ENCODE peak calls at places on chromosome 17, in eight cellular contexts. R is GM06990, L is pancreas, I is BE2C, U is OCI-LY7, H is sigmoid colon, M is HCT116, D is cardiac muscle cell. Z is an unnamed sample. For H3K36me3, the result is how much of the 10 kb centered on the place peaks cover.

GRCh38 chr17:50922107-50922506 is 56.0 kb upstream of the TOB1 start:
- DNase-seq in I (no peak), R (no peak), L (no peak), H (no peak), D (no peak), M (no peak), U (no peak), Z (no peak)

GRCh38 chr17:79188048-79188447 is 113.4 kb downstream of the ENGASE start:
- DNase-seq in M (peak), H (no peak), U (peak), L (no peak), I (peak), D (peak), R (no peak), Z (no peak)

GRCh38 chr17:73065376-73065775 is 27.1 kb downstream of the SLC39A11 start:
- DNase-seq in D (no peak), R (no peak), M (no peak), U (no peak), L (no peak), H (no peak), I (no peak), Z (no peak)

GRCh38 chr17:35372846-35373531 is 432 bp downstream of the SLFN11 start:
- DNase-seq in U (no peak), I (no peak), L (peak), M (no peak), R (peak), H (no peak), D (no peak), Z (peak)

GRCh38 chr17:28145348-28145747 is 102.9 kb downstream of the NLK start:
- DNase-seq in I (no peak), R (no peak), L (no peak), D (no peak), U (no peak), M (peak), H (no peak), Z (no peak)

GRCh38 chr17:41424111-41424635 is at the start of gene KRT37:
- DNase-seq in I (no peak), D (no peak), M (no peak), H (no peak), R (no peak), U (no peak), L (no peak), Z (no peak)

GRCh38 chr17:77581480-77581879 is 377.0 kb upstream of the TNRC6C start:
- DNase-seq in L (no peak), I (no peak), M (no peak), U (no peak), H (no peak), D (no peak), R (no peak), Z (no peak)

GRCh38 chr17:17102176-17102575 is 59.9 kb downstream of the MPRIP start:
- DNase-seq in M (no peak), I (no peak), U (no peak), D (no peak), R (no peak), H (no peak), L (no peak), Z (peak)

GRCh38 chr17:62916684-62917571 is 49.1 kb upstream of the TANC2 start:
- DNase-seq in D (peak), U (no peak), M (no peak), L (no peak), H (no peak), R (no peak), I (no peak), Z (no peak)

GRCh38 chr17:55648086-55648485 is 74.6 kb downstream of the TMEM100 start:
- DNase-seq in D (no peak), U (no peak), L (no peak), M (no peak), H (no peak), R (no peak), I (no peak), Z (no peak)

GRCh38 chr17:45868276-45868675 is 23.6 kb downstream of the SPPL2C start:
- DNase-seq in R (no peak), I (no peak), M (no peak), U (no peak), L (no peak), H (no peak), D (no peak), Z (no peak)

GRCh38 chr17:9457005-9457404 is 118.6 kb downstream of the STX8 start:
- DNase-seq in M (no peak), R (no peak), I (no peak), L (no peak), H (no peak), U (no peak), D (no peak), Z (no peak)

GRCh38 chr17:12632785-12633184 is 32.9 kb upstream of the MYOCD start:
- DNase-seq in H (no peak), U (no peak), I (no peak), L (no peak), M (no peak), R (no peak), D (no peak), Z (no peak)

GRCh38 chr17:78892520-78892919 is 10.5 kb downstream of the CEP295NL start:
- DNase-seq in H (no peak), M (no peak), R (no peak), U (no peak), D (no peak), I (peak), L (no peak), Z (no peak)

GRCh38 chr17:80374039-80374731 is 40.8 kb upstream of the ENDOV start:
- DNase-seq in D (no peak), U (no peak), R (no peak), I (no peak), L (no peak), M (no peak), H (peak), Z (no peak)

GRCh38 chr17:76274559-76274956 is 9.4 kb downstream of the UBALD2 start:
- DNase-seq in H (no peak), I (no peak), U (no peak), D (no peak), R (no peak), M (no peak), L (no peak), Z (no peak)

GRCh38 chr17:72518810-72519597 is 398.2 kb downstream of the SOX9 start:
- DNase-seq in H (no peak), L (peak), D (no peak), U (no peak), M (no peak), I (no peak), R (no peak), Z (no peak)

GRCh38 chr17:57916925-57917858 is 38.0 kb downstream of the CUEDC1 start:
- DNase-seq in R (no peak), I (no peak), L (no peak), U (no peak), M (peak), D (peak), H (no peak), Z (no peak)

GRCh38 chr17:14061666-14062560 is 7.4 kb upstream of the COX10 start:
- DNase-seq in I (no peak), L (no peak), D (no peak), U (no peak), M (no peak), H (no peak), R (no peak), Z (no peak)

GRCh38 chr17:78446833-78447232 is 68.4 kb downstream of the PGS1 start:
- DNase-seq in L (no peak), H (no peak), D (no peak), I (no peak), R (no peak), M (no peak), U (no peak), Z (no peak)

GRCh38 chr17:797236-797635 is 15.1 kb downstream of the MRM3 start:
- DNase-seq in M (no peak), U (no peak), R (no peak), D (no peak), I (no peak), H (no peak), L (no peak), Z (no peak)

GRCh38 chr17:4366312-4367063 is at the start of gene UBE2G1:
- DNase-seq in M (peak), L (peak), U (peak), R (peak), I (peak), D (peak), H (peak), Z (peak)

GRCh38 chr17:37300683-37301082 is 75.1 kb upstream of the C17orf78 start:
- DNase-seq in U (no peak), M (no peak), I (no peak), H (no peak), L (no peak), D (no peak), R (no peak), Z (no peak)

GRCh38 chr17:79993390-79994221 is 42.1 kb downstream of the TBC1D16 start:
- DNase-seq in L (peak), R (peak), M (no peak), H (peak), D (peak), I (peak), U (peak), Z (peak)

GRCh38 chr17:49850772-49851386 is 3.0 kb upstream of the TAC4 start:
- DNase-seq in D (peak), M (no peak), R (no peak), U (no peak), L (no peak), H (no peak), I (no peak), Z (peak)

GRCh38 chr17:51402881-51403280 is 142.5 kb downstream of the UTP18 start:
- DNase-seq in I (no peak), L (no peak), M (no peak), H (no peak), D (no peak), R (no peak), U (no peak), Z (no peak)

GRCh38 chr17:79006001-79006400 is 3.6 kb downstream of the CANT1 start:
- DNase-seq in M (no peak), D (no peak), L (no peak), H (peak), I (no peak), U (no peak), R (no peak), Z (no peak)

GRCh38 chr17:78946131-78946530 is 20.9 kb upstream of the TIMP2 start:
- DNase-seq in M (no peak), H (no peak), L (no peak), U (no peak), D (no peak), R (no peak), I (no peak), Z (no peak)

GRCh38 chr17:79237448-79238053 is 162.9 kb downstream of the ENGASE start:
- DNase-seq in R (no peak), D (no peak), I (no peak), U (no peak), L (no peak), H (no peak), M (no peak), Z (no peak)

GRCh38 chr17:69722518-69722917 is 308.0 kb downstream of the MAP2K6 start:
- DNase-seq in L (no peak), D (no peak), M (no peak), R (no peak), H (no peak), U (no peak), I (no peak), Z (no peak)

GRCh38 chr17:76363107-76363801 is 9.5 kb upstream of the PRPSAP1 start:
- DNase-seq in D (no peak), U (peak), L (no peak), H (no peak), R (no peak), I (no peak), M (no peak), Z (no peak)

GRCh38 chr17:45307290-45308015 is 9.4 kb downstream of the MAP3K14 start:
- DNase-seq in H (no peak), D (no peak), I (no peak), R (peak), M (no peak), U (peak), L (peak), Z (no peak)

GRCh38 chr17:71970312-71970711 is 150.5 kb upstream of the SOX9 start:
- DNase-seq in U (no peak), R (no peak), I (no peak), D (no peak), H (no peak), L (no peak), M (no peak), Z (no peak)

GRCh38 chr17:29732613-29733012 is 109.9 kb upstream of the CORO6 start:
- DNase-seq in H (no peak), R (no peak), L (no peak), U (no peak), D (peak), I (no peak), M (peak), Z (no peak)

GRCh38 chr17:3917391-3917931 is 1.2 kb upstream of the P2RX1 start:
- DNase-seq in I (peak), R (no peak), U (no peak), M (no peak), H (no peak), L (peak), D (peak), Z (peak)

GRCh38 chr17:38706625-38707298 is 1.7 kb downstream of the MLLT6 start:
- DNase-seq in I (no peak), R (no peak), D (peak), H (no peak), M (no peak), L (no peak), U (peak), Z (peak)

GRCh38 chr17:2388705-2389099 is 12.2 kb downstream of the MNT start:
- DNase-seq in L (peak), D (no peak), I (peak), M (no peak), R (no peak), H (no peak), U (no peak), Z (peak)

GRCh38 chr17:65051922-65052321 is 4.6 kb downstream of the GNA13 start:
- DNase-seq in M (no peak), I (no peak), U (no peak), R (no peak), D (no peak), H (no peak), L (no peak), Z (no peak)
- H3K4me3 ChIP-seq in M (no peak), I (no peak), U (peak), R (no peak), D (no peak), H (no peak), L (no peak), Z (no peak)

DNA sequence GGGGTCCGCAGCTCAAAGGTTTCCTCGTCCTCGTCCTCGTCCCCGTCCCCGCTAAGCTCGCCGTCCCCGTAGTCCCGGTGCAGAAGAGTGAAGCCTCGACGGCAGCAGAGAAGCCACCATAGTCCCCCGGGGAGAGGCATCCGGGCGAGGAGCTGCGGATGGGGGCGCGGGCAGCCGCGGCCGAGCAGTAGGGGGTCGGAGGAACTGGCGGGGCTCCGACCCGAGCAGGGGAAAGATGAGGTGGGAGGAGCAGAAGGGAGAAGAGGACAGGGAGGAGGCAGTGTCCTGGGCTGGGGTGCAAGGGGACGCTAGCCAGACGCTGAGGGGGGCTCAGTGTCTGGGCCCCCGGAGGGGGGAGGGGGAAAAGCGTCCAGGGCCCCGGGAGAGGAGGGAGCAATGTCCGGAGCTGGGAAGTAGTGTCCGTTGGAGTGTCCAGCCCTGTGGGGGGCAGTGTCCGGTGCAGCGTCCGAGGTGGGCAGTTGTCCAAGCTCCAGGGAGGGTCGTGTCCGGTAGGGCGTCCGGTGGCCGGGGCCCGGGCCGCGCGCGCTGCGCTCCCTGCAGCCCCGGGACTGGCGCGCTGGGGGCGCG is at the start of gene PLEKHH3:
- DNase-seq in M (no peak), I (peak), D (no peak), U (peak), R (no peak), H (no peak), L (no peak), Z (no peak)
- TF ChIP-seq CTCF in M (no peak), I (no peak), D (peak), U (no peak), R (no peak), H (no peak), L (no peak), Z (peak)

GRCh38 chr17:75181608-75182318 is 996 bp downstream of the SUMO2 start:
- DNase-seq in D (peak), R (peak), H (no peak), U (peak), L (no peak), M (no peak), I (no peak), Z (no peak)
- H3K36me3 ChIP-seq in D (under half), R (under half), H (under half), U (half or more), L (under half), M (under half), I (under half), Z (under half)

GRCh38 chr17:48299760-48300159 is 130.3 kb downstream of the SKAP1 start:
- DNase-seq in U (no peak), I (no peak), D (no peak), H (no peak), M (no peak), L (no peak), R (peak), Z (no peak)

GRCh38 chr17:48301002-48301401 is 129.0 kb downstream of the SKAP1 start:
- DNase-seq in M (no peak), D (no peak), I (no peak), U (no peak), L (no peak), R (no peak), H (no peak), Z (no peak)

GRCh38 chr17:48296453-48296852 is 133.6 kb downstream of the SKAP1 start:
- DNase-seq in I (no peak), R (no peak), H (no peak), L (no peak), M (no peak), U (no peak), D (no peak), Z (no peak)

GRCh38 chr17:48294989-48295892 is 134.8 kb downstream of the SKAP1 start:
- DNase-seq in I (no peak), D (no peak), M (no peak), R (peak), U (peak), H (no peak), L (no peak), Z (no peak)

GRCh38 chr17:48297825-48298224 is 132.2 kb downstream of the SKAP1 start:
- DNase-seq in U (no peak), D (no peak), H (no peak), M (no peak), I (no peak), L (no peak), R (no peak), Z (no peak)
- H3K4me3 ChIP-seq in U (no peak), D (no peak), H (no peak), M (no peak), I (no peak), L (no peak), R (no peak), Z (no peak)

GRCh38 chr17:74356640-74357465 is 4.8 kb downstream of the BTBD17 start:
- DNase-seq in R (no peak), U (no peak), I (peak), L (no peak), M (no peak), D (peak), H (no peak), Z (no peak)
- TF ChIP-seq CTCF in R (no peak), U (no peak), I (no peak), L (no peak), M (no peak), D (no peak), H (no peak), Z (no peak)

GRCh38 chr17:7388856-7389255 is 5.5 kb downstream of the PLSCR3 start:
- DNase-seq in R (no peak), H (no peak), I (no peak), D (no peak), M (no peak), U (no peak), L (no peak), Z (peak)
- H3K36me3 ChIP-seq in R (under half), H (under half), I (under half), D (under half), M (under half), U (under half), L (under half), Z (under half)